ENCODE peak calls at places on chromosomes 5 and 9, in six cellular contexts. L is colonic mucosa; U is aorta; X is right cardiac atrium; R is naive thymus-derived CD4-positive, alpha-beta T cell; N is mesendoderm. O is an unnamed sample. For H3K4me1, the result is how much of the 10 kb centered on the place peaks cover.

GRCh38 chr9:75190762-75191161 is 102.4 kb downstream of the OSTF1 start:
- DNase-seq in L (no peak), U (no peak), X (no peak), R (no peak), N (no peak), O (no peak)

GRCh38 chr5:135356522-135357318 is 42.3 kb downstream of the MACROH2A1 start:
- DNase-seq in L (peak), U (peak), X (peak), R (no peak), N (no peak), O (peak)

GRCh38 chr9:33908114-33908513 is 91.2 kb downstream of the UBE2R2 start:
- DNase-seq in L (no peak), U (no peak), X (no peak), R (no peak), N (peak), O (no peak)

GRCh38 chr9:26234865-26235264 is 556.6 kb upstream of the TUSC1 start:
- DNase-seq in L (no peak), U (no peak), X (no peak), R (no peak), N (no peak), O (no peak)

GRCh38 chr5:17157294-17157693 is 60.1 kb upstream of the BASP1 start:
- DNase-seq in L (no peak), U (no peak), X (no peak), R (no peak), N (no peak), O (no peak)

GRCh38 chr9:116589392-116590354 is 97.4 kb upstream of the TRIM32 start:
- DNase-seq in L (peak), U (no peak), X (no peak), R (no peak), N (peak), O (no peak)

GRCh38 chr5:138601444-138601843 is 26.2 kb upstream of the HSPA9 start:
- DNase-seq in L (no peak), U (no peak), X (no peak), R (no peak), N (no peak), O (peak)

GRCh38 chr9:2024888-2025781 is 10.0 kb downstream of the SMARCA2 start:
- DNase-seq in L (no peak), U (peak), X (peak), R (no peak), N (no peak), O (no peak)

GRCh38 chr9:124038239-124038638 is 26.7 kb downstream of the LHX2 start:
- DNase-seq in L (no peak), U (peak), X (no peak), R (no peak), N (peak), O (no peak)

GRCh38 chr9:137673871-137674270 is 55.1 kb downstream of the EHMT1 start:
- DNase-seq in L (no peak), U (no peak), X (no peak), R (no peak), N (no peak), O (no peak)

GRCh38 chr5:57887851-57888621 is 405.4 kb upstream of the ACTBL2 start:
- DNase-seq in L (peak), U (peak), X (peak), R (no peak), N (peak), O (peak)

GRCh38 chr5:66363097-66363496 is 219.0 kb downstream of the SREK1 start:
- DNase-seq in L (no peak), U (no peak), X (no peak), R (no peak), N (no peak), O (no peak)

GRCh38 chr5:61162832-61163567 is 732 bp upstream of the SMIM15 start:
- DNase-seq in L (peak), U (no peak), X (no peak), R (no peak), N (peak), O (no peak)

GRCh38 chr9:118595719-118596305 is 773.4 kb downstream of the BRINP1 start:
- DNase-seq in L (no peak), U (no peak), X (no peak), R (no peak), N (peak), O (peak)

GRCh38 chr5:60483046-60483445 is 216.9 kb downstream of the DEPDC1B start:
- DNase-seq in L (no peak), U (no peak), X (no peak), R (no peak), N (no peak), O (no peak)

GRCh38 chr5:10250804-10251276 is 760 bp downstream of the CCT5 start:
- DNase-seq in L (no peak), U (no peak), X (no peak), R (no peak), N (peak), O (no peak)

GRCh38 chr5:101009758-101010519 is 106.9 kb upstream of the ST8SIA4 start:
- DNase-seq in L (no peak), U (no peak), X (no peak), R (no peak), N (peak), O (no peak)

GRCh38 chr9:4269872-4270271 is 30.0 kb downstream of the GLIS3 start:
- DNase-seq in L (no peak), U (no peak), X (no peak), R (no peak), N (no peak), O (no peak)

GRCh38 chr5:150517272-150518152 is 9.6 kb downstream of the NDST1 start:
- DNase-seq in L (peak), U (peak), X (peak), R (no peak), N (peak), O (peak)

GRCh38 chr9:99076483-99077171 is 28.3 kb upstream of the TGFBR1 start:
- DNase-seq in L (no peak), U (no peak), X (peak), R (no peak), N (peak), O (no peak)

GRCh38 chr5:150022163-150022540 is 21.6 kb downstream of the HMGXB3 start:
- DNase-seq in L (no peak), U (no peak), X (no peak), R (no peak), N (no peak), O (peak)

GRCh38 chr5:67972027-67972822 is 243.3 kb upstream of the PIK3R1 start:
- DNase-seq in L (no peak), U (no peak), X (no peak), R (no peak), N (no peak), O (no peak)

GRCh38 chr5:16987776-16988175 is 51.7 kb upstream of the MYO10 start:
- DNase-seq in L (no peak), U (no peak), X (no peak), R (no peak), N (no peak), O (no peak)

GRCh38 chr5:134545070-134545868 is 19.8 kb downstream of the JADE2 start:
- DNase-seq in L (peak), U (peak), X (peak), R (no peak), N (no peak), O (peak)

GRCh38 chr5:132467292-132467984 is 23.1 kb downstream of the IRF1 start:
- DNase-seq in L (no peak), U (no peak), X (no peak), R (no peak), N (no peak), O (no peak)

GRCh38 chr5:75324791-75325190 is 12.2 kb upstream of the HMGCR start:
- DNase-seq in L (no peak), U (no peak), X (no peak), R (no peak), N (no peak), O (no peak)

GRCh38 chr9:129237804-129238203 is 59.7 kb upstream of the IER5L start:
- DNase-seq in L (no peak), U (no peak), X (no peak), R (no peak), N (no peak), O (no peak)

GRCh38 chr5:132466453-132467291 is 23.9 kb downstream of the IRF1 start:
- DNase-seq in L (no peak), U (peak), X (peak), R (peak), N (peak), O (peak)

GRCh38 chr5:124954784-124955183 is 208.3 kb upstream of the ZNF608 start:
- DNase-seq in L (no peak), U (no peak), X (no peak), R (no peak), N (no peak), O (no peak)

GRCh38 chr9:101311759-101312420 is 72.9 kb downstream of the BAAT start:
- DNase-seq in L (no peak), U (no peak), X (no peak), R (no peak), N (peak), O (peak)

GRCh38 chr5:30765227-30765626 is 428.3 kb upstream of the CDH6 start:
- DNase-seq in L (no peak), U (no peak), X (no peak), R (no peak), N (no peak), O (no peak)

GRCh38 chr9:75891277-75892167 is 1.0 kb downstream of the PCSK5 start:
- DNase-seq in L (peak), U (peak), X (peak), R (peak), N (peak), O (peak)

GRCh38 chr9:114655689-114656088 is 1.9 kb downstream of the TEX53 start:
- DNase-seq in L (no peak), U (no peak), X (no peak), R (no peak), N (no peak), O (no peak)

GRCh38 chr5:102733534-102733933 is 21.6 kb upstream of the PAM start:
- DNase-seq in L (no peak), U (no peak), X (no peak), R (no peak), N (no peak), O (no peak)

GRCh38 chr9:36163049-36163839 is 5.9 kb upstream of the CCIN start:
- DNase-seq in L (no peak), U (peak), X (peak), R (no peak), N (peak), O (peak)

GRCh38 chr5:14186132-14186830 is 43.1 kb downstream of the TRIO start:
- DNase-seq in L (no peak), U (no peak), X (no peak), R (no peak), N (no peak), O (no peak)
- H3K4me1 ChIP-seq in L (under half), U (under half), X (under half), R (under half), N (under half), O (half or more)

GRCh38 chr5:88660326-88660946 is 222.5 kb downstream of the MEF2C start:
- DNase-seq in L (no peak), U (no peak), X (peak), R (no peak), N (peak), O (peak)

GRCh38 chr5:88658005-88658404 is 225.0 kb downstream of the MEF2C start:
- DNase-seq in L (no peak), U (no peak), X (no peak), R (no peak), N (no peak), O (no peak)

GRCh38 chr5:88661870-88662207 is 221.1 kb downstream of the MEF2C start:
- DNase-seq in L (no peak), U (no peak), X (no peak), R (no peak), N (no peak), O (no peak)

GRCh38 chr5:88660947-88661869 is 221.8 kb downstream of the MEF2C start:
- DNase-seq in L (peak), U (peak), X (peak), R (peak), N (peak), O (peak)

DNA sequence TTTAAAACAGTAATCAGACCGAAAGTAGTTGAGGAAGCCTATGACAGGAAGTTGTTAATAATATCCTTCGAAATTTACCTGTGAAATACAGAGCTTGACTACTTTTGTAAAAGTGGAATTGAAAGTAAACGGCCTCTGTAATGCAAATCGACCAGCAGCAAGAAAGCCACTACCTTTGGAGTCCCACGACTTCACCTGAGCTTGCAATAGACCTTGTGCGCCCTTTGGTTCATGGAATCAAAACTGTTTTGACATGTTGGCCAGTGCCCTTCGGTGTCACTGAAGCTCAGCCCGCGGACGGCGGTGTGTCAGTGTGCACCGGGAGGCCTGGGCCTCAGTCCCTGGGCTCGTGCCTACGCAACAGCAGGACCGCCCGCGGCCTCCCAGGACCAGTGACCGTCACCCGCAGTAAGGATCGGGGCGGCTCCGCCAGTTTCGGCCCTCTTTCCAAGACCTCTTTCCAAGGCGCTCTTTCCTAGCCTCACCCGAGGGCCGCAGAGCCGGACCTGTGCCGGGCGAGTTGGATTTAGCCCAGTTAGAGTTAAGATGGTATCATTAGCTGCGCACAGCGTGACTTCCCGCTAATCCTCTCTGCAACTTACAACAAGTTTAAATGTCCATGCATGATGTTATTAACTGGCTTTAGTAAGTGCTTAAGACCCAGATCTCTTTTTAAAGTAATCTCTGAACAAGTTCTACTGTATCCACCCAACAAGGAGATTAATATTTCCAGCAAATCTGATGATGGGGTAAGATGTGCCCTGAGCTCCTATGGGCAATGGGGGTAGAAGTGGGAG is 223.3 kb downstream of the MEF2C start:
- DNase-seq in L (no peak), U (no peak), X (peak), R (no peak), N (peak), O (no peak)
- H3K4me1 ChIP-seq in L (under half), U (under half), X (under half), R (under half), N (under half), O (under half)

DNA sequence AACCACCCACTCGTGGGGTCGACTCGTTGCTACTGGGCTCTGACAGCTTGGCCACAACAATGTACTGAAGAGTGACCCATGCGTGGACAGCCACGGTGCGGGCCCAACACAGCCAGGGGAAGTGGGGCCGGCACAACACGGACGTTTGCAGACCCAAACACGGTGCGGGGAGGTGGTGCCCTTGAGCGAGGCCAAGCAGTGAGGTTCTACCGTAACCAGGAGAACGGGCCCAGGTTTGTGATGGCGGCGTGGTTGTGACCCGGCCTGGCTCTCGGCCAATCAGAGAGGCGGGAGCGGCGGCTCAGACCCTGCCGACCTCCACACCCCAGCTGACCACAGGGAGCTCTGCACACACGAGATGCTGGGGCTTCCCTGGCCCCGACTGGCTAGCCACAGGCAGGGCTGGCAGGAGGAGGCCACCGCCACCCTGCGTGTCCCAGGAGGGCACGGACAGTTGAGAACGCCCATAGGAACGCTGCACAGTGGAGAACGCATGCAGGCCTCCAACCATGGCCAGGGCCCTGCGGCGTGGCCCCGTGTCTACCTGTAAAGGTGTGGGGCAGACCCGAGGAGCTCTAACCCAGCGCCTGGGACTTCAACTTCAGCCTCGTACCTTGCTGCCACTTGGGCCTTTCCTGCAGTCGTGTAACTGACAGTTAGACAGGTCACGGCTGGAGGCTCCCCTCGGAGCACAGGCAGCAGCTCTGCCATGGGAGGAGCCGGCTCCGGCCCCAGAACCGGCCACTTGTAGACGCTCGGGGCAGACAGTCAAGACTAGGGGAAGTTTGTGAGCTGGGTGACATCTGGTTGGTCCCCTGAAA is 13.7 kb downstream of the BRD3 start:
- DNase-seq in L (no peak), U (peak), X (peak), R (no peak), N (no peak), O (peak)
- H3K4me1 ChIP-seq in L (under half), U (under half), X (under half), R (under half), N (under half), O (half or more)

GRCh38 chr5:82019342-82020138 is 47.7 kb downstream of the ATG10 start:
- DNase-seq in L (no peak), U (no peak), X (no peak), R (no peak), N (peak), O (no peak)

GRCh38 chr5:82023530-82024095 is 51.8 kb downstream of the ATG10 start:
- DNase-seq in L (no peak), U (no peak), X (no peak), R (no peak), N (no peak), O (no peak)

GRCh38 chr5:82018462-82018861 is 46.6 kb downstream of the ATG10 start:
- DNase-seq in L (no peak), U (no peak), X (no peak), R (no peak), N (no peak), O (no peak)

DNA sequence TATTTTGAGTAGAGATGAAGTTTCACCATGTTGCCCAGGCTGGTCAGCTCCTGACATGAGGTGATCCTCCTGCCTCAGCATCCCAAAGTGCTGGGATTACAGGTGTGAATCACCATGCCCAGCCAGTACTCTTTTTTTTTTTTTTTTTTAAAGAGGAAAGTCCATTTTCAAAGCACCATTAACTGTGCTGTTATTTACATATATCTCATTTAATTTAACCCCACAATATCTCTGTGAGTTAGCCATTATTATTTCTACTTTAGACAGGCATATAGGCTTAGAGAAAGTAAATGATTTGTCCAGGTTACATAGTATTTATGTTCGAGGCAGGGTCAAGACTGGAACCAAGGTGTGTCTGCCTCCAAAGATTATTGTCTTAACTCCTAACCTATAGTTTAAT is 50.7 kb downstream of the ATG10 start:
- DNase-seq in L (no peak), U (no peak), X (no peak), R (no peak), N (no peak), O (no peak)
- H3K4me1 ChIP-seq in L (under half), U (under half), X (under half), R (under half), N (under half), O (under half)

GRCh38 chr5:81752644-81752963 is 1.7 kb upstream of the SSBP2 start:
- DNase-seq in L (no peak), U (no peak), X (no peak), R (no peak), N (no peak), O (no peak)

GRCh38 chr5:81756016-81756415 is 5.1 kb upstream of the SSBP2 start:
- DNase-seq in L (no peak), U (no peak), X (no peak), R (no peak), N (no peak), O (no peak)

GRCh38 chr5:81755320-81755719 is 4.4 kb upstream of the SSBP2 start:
- DNase-seq in L (no peak), U (peak), X (peak), R (no peak), N (peak), O (peak)

GRCh38 chr5:81753429-81753828 is 2.5 kb upstream of the SSBP2 start:
- DNase-seq in L (no peak), U (no peak), X (no peak), R (no peak), N (no peak), O (no peak)

DNA sequence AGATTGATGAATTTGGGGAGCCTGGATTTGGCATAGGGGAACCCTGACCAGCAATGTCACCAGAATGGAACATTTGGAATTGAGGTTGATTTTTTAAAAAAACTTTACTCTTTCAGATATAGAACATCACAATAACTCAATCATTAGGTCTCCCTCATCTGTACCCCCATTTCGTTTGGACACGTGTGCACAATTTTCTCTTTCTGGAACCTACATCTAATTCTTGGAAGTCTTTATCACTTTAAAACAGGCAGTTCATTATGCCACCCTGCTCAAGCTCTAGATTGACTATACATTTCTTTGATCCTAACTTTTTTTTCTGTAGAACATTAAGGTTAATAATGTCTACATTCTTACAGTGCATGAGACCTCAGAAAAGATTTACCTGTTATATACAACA is 3.7 kb upstream of the SSBP2 start:
- DNase-seq in L (no peak), U (no peak), X (no peak), R (no peak), N (no peak), O (no peak)
- H3K4me1 ChIP-seq in L (under half), U (under half), X (under half), R (under half), N (under half), O (under half)

GRCh38 chr5:56734066-56734766 is 81.1 kb upstream of the MAP3K1 start:
- DNase-seq in L (no peak), U (no peak), X (no peak), R (no peak), N (peak), O (no peak)
- H3K4me1 ChIP-seq in L (under half), U (under half), X (under half), R (under half), N (under half), O (under half)

GRCh38 chr5:119285070-119285916 is 70.5 kb upstream of the TNFAIP8 start:
- DNase-seq in L (no peak), U (no peak), X (no peak), R (no peak), N (no peak), O (no peak)
- H3K4me1 ChIP-seq in L (under half), U (under half), X (under half), R (half or more), N (under half), O (under half)

GRCh38 chr5:139745121-139745799 is 50.3 kb upstream of the PSD2 start:
- DNase-seq in L (peak), U (peak), X (peak), R (peak), N (peak), O (peak)
- H3K4me1 ChIP-seq in L (under half), U (under half), X (under half), R (under half), N (under half), O (under half)

GRCh38 chr9:95071925-95072324 is 245.6 kb downstream of the FANCC start:
- DNase-seq in L (no peak), U (no peak), X (no peak), R (no peak), N (no peak), O (no peak)
- H3K4me1 ChIP-seq in L (under half), U (under half), X (under half), R (under half), N (under half), O (under half)

O was measured in adrenal gland.